ENCODE peak calls at places on chromosomes 11 and 22, in five cellular contexts. Z, M, E, P and T are unnamed samples.

GRCh38 chr11:28984216-28984615 is 876.0 kb downstream of the METTL15 start:
- DNase-seq in Z (no peak), M (no peak), E (no peak), P (no peak), T (no peak)

GRCh38 chr11:90737328-90738050 is 514.6 kb upstream of the CHORDC1 start:
- DNase-seq in Z (no peak), M (no peak), E (no peak), P (no peak), T (no peak)

GRCh38 chr11:6505577-6506240 is 8.6 kb downstream of the DNHD1 start:
- DNase-seq in Z (peak; percentile 88), M (no peak), E (peak; percentile 53), P (peak; percentile 44), T (no peak)

GRCh38 chr11:101717621-101718020 is 133.8 kb upstream of the TRPC6 start:
- DNase-seq in Z (no peak), M (no peak), E (no peak), P (no peak), T (no peak)

GRCh38 chr11:35583843-35584242 is 34.4 kb upstream of the FJX1 start:
- DNase-seq in Z (no peak), M (no peak), E (no peak), P (no peak), T (no peak)

GRCh38 chr11:40094954-40095353 is 1364.5 kb downstream of the LRRC4C start:
- DNase-seq in Z (no peak), M (no peak), E (no peak), P (no peak), T (no peak)

GRCh38 chr11:1152316-1153104 is 5.2 kb upstream of the MUC5AC start:
- DNase-seq in Z (peak; percentile 90), M (peak; percentile 81), E (peak; percentile 23), P (peak; percentile 12), T (peak; percentile 14)

GRCh38 chr11:69496631-69497220 is 15.3 kb downstream of the LINC01488 start:
- DNase-seq in Z (no peak), M (no peak), E (no peak), P (peak; percentile 75), T (no peak)

GRCh38 chr22:50732681-50733080 is 5.3 kb upstream of the ACR start:
- DNase-seq in Z (no peak), M (no peak), E (no peak), P (no peak), T (no peak)

GRCh38 chr11:79440451-79441158 is at the start of gene TENM4:
- DNase-seq in Z (peak; percentile 61), M (peak; percentile 87), E (peak; percentile 38), P (peak; percentile 78), T (peak; percentile 75)